ENCODE peak calls at places on chromosomes 3 and 15, in eight cellular contexts. Q is trophoblast cell; E is stimulated activated CD8-positive, alpha-beta memory T cell treated with anti-CD3 and anti-CD28 coated beads, Interleukin-7, amount 100 ng/mL, for 4 hours; S is amygdala; B is BJ; I is lower leg skin; H is adrenal gland; G is activated T-cell treated with anti-CD3 and anti-CD28 coated beads for 48 hours. Z is an unnamed sample.

GRCh38 chr3:140771030-140771677 is 93.3 kb downstream of the TRIM42 start:
- DNase-seq in Q (peak), E (no peak), S (no peak), B (no peak), I (no peak), H (no peak), G (no peak), Z (no peak)

GRCh38 chr3:52277972-52278509 is 408 bp downstream of the WDR82 start:
- DNase-seq in Q (peak), E (peak), S (no peak), B (no peak), I (peak), H (no peak), G (no peak), Z (peak)

GRCh38 chr15:44598892-44599291 is 61.9 kb downstream of the EIF3J start:
- DNase-seq in Q (no peak), E (no peak), S (no peak), B (no peak), I (no peak), H (no peak), G (no peak), Z (no peak)

GRCh38 chr15:84915011-84915958 is 30.8 kb downstream of the SLC28A1 start:
- DNase-seq in Q (peak), E (peak), S (no peak), B (peak), I (peak), H (peak), G (peak), Z (no peak)

GRCh38 chr3:19485267-19485666 is 337.0 kb downstream of the KCNH8 start:
- DNase-seq in Q (no peak), E (no peak), S (no peak), B (no peak), I (no peak), H (no peak), G (no peak), Z (no peak)

GRCh38 chr3:114718897-114719208 is 425.0 kb downstream of the TIGIT start:
- DNase-seq in Q (no peak), E (no peak), S (no peak), B (no peak), I (no peak), H (no peak), G (no peak), Z (no peak)

GRCh38 chr3:14254812-14255702 is 76.4 kb downstream of the LSM3 start:
- DNase-seq in Q (no peak), E (no peak), S (no peak), B (no peak), I (no peak), H (no peak), G (no peak), Z (no peak)

GRCh38 chr3:11944052-11944673 is 60.0 kb upstream of the SYN2 start:
- DNase-seq in Q (peak), E (no peak), S (no peak), B (no peak), I (peak), H (peak), G (no peak), Z (no peak)

GRCh38 chr3:139312416-139312815 is 31.4 kb upstream of the MRPS22 start:
- DNase-seq in Q (no peak), E (no peak), S (no peak), B (no peak), I (no peak), H (no peak), G (no peak), Z (no peak)

GRCh38 chr3:123444023-123444422 is 4.9 kb downstream of the ADCY5 start:
- DNase-seq in Q (no peak), E (no peak), S (peak), B (no peak), I (no peak), H (no peak), G (no peak), Z (no peak)

GRCh38 chr3:149324332-149324731 is 9.1 kb downstream of the TM4SF18 start:
- DNase-seq in Q (no peak), E (no peak), S (no peak), B (no peak), I (no peak), H (no peak), G (no peak), Z (no peak)

GRCh38 chr3:19934098-19934566 is at the start of gene EFHB:
- DNase-seq in Q (peak), E (no peak), S (no peak), B (no peak), I (no peak), H (peak), G (no peak), Z (no peak)

GRCh38 chr15:100900136-100900894 is 18.8 kb upstream of the LRRK1 start:
- DNase-seq in Q (no peak), E (no peak), S (no peak), B (no peak), I (peak), H (no peak), G (no peak), Z (no peak)

GRCh38 chr15:89375093-89376062 is 40.8 kb upstream of the POLG start:
- DNase-seq in Q (no peak), E (no peak), S (no peak), B (no peak), I (no peak), H (no peak), G (no peak), Z (no peak)

GRCh38 chr3:63478962-63479660 is 173.4 kb upstream of the SNTN start:
- DNase-seq in Q (no peak), E (no peak), S (no peak), B (no peak), I (no peak), H (no peak), G (no peak), Z (no peak)

GRCh38 chr3:66603161-66603611 is 102.4 kb upstream of the LRIG1 start:
- DNase-seq in Q (no peak), E (no peak), S (no peak), B (no peak), I (no peak), H (no peak), G (no peak), Z (no peak)

GRCh38 chr3:87442460-87442859 is 166.1 kb upstream of the POU1F1 start:
- DNase-seq in Q (no peak), E (no peak), S (no peak), B (no peak), I (no peak), H (no peak), G (no peak), Z (no peak)

GRCh38 chr15:86139828-86140227 is 60.2 kb downstream of the AGBL1 start:
- DNase-seq in Q (no peak), E (no peak), S (no peak), B (no peak), I (no peak), H (no peak), G (peak), Z (no peak)

GRCh38 chr15:84981711-84982300 is at the start of gene PDE8A:
- DNase-seq in Q (peak), E (peak), S (no peak), B (no peak), I (peak), H (peak), G (peak), Z (peak)

GRCh38 chr3:10292505-10293419 is at the start of gene GHRL:
- DNase-seq in Q (no peak), E (no peak), S (no peak), B (no peak), I (no peak), H (no peak), G (no peak), Z (no peak)

GRCh38 chr3:174540081-174540480 is 319.1 kb upstream of the NAALADL2 start:
- DNase-seq in Q (no peak), E (no peak), S (no peak), B (no peak), I (no peak), H (no peak), G (no peak), Z (no peak)

GRCh38 chr3:39848365-39848764 is 39.0 kb downstream of the MYRIP start:
- DNase-seq in Q (no peak), E (no peak), S (no peak), B (no peak), I (no peak), H (no peak), G (no peak), Z (no peak)

GRCh38 chr3:22934973-22935372 is 268.2 kb upstream of the UBE2E2 start:
- DNase-seq in Q (no peak), E (no peak), S (no peak), B (no peak), I (no peak), H (no peak), G (no peak), Z (no peak)

GRCh38 chr3:58581328-58582091 is 4.3 kb upstream of the FAM107A start:
- DNase-seq in Q (no peak), E (no peak), S (peak), B (no peak), I (no peak), H (no peak), G (no peak), Z (no peak)

GRCh38 chr3:125220681-125221429 is 8.3 kb upstream of the SLC12A8 start:
- DNase-seq in Q (peak), E (no peak), S (no peak), B (no peak), I (no peak), H (no peak), G (no peak), Z (no peak)

GRCh38 chr3:31562525-31562924 is 29.8 kb downstream of the STT3B start:
- DNase-seq in Q (no peak), E (no peak), S (no peak), B (no peak), I (no peak), H (no peak), G (no peak), Z (no peak)

GRCh38 chr3:39191773-39192172 is 622 bp downstream of the XIRP1 start:
- DNase-seq in Q (no peak), E (no peak), S (no peak), B (no peak), I (peak), H (no peak), G (no peak), Z (no peak)

Z was measured in effector CD4-positive, alpha-beta T cell.